ENCODE peak calls at places on chromosome 1, in eight cellular contexts. K is iPS-NIHi11; D is COR-L47; X is suprapubic skin; O is NCI-H510A; I is HTR-8/SVneo; Z is activated effector memory CD4-positive, alpha-beta T cell treated with anti-CD3 and anti-CD28 coated beads, Interleukin-2, amount 50 U/mL, for 16 hours; P is head of caudate nucleus. U is an unnamed sample.

GRCh38 chr1:11330411-11330810 is 57.4 kb downstream of the UBIAD1 start:
- DNase-seq in K (no peak), D (no peak), X (no peak), O (no peak), I (no peak), Z (no peak), P (no peak), U (no peak)

GRCh38 chr1:232037774-232038388 is 411.3 kb downstream of the DISC1 start:
- DNase-seq in K (no peak), D (no peak), X (no peak), O (peak), I (no peak), Z (no peak), P (no peak), U (no peak)

GRCh38 chr1:59845091-59845490 is 30.3 kb downstream of the HOOK1 start:
- DNase-seq in K (no peak), D (no peak), X (no peak), O (no peak), I (no peak), Z (no peak), P (no peak), U (no peak)

GRCh38 chr1:41456847-41457540 is 27.5 kb downstream of the EDN2 start:
- DNase-seq in K (no peak), D (no peak), X (no peak), O (no peak), I (no peak), Z (no peak), P (no peak), U (no peak)

GRCh38 chr1:205934788-205935187 is 8.5 kb downstream of the SLC26A9 start:
- DNase-seq in K (no peak), D (no peak), X (no peak), O (peak), I (no peak), Z (no peak), P (no peak), U (no peak)

GRCh38 chr1:6515771-6516170 is 24.3 kb upstream of the PLEKHG5 start:
- DNase-seq in K (no peak), D (no peak), X (no peak), O (no peak), I (peak), Z (no peak), P (no peak), U (no peak)

GRCh38 chr1:195591917-195592672 is 1016.1 kb downstream of the KCNT2 start:
- DNase-seq in K (no peak), D (no peak), X (no peak), O (no peak), I (peak), Z (no peak), P (no peak), U (peak)

GRCh38 chr1:94690033-94690712 is 130.0 kb upstream of the SLC44A3 start:
- DNase-seq in K (no peak), D (no peak), X (no peak), O (no peak), I (no peak), Z (no peak), P (no peak), U (peak)

GRCh38 chr1:36287595-36287994 is 18.6 kb upstream of the SH3D21 start:
- DNase-seq in K (no peak), D (no peak), X (no peak), O (no peak), I (no peak), Z (no peak), P (no peak), U (no peak)

GRCh38 chr1:88075813-88076212 is 608.3 kb upstream of the PKN2 start:
- DNase-seq in K (no peak), D (no peak), X (no peak), O (no peak), I (no peak), Z (no peak), P (no peak), U (no peak)

GRCh38 chr1:8821084-8821483 is 3.6 kb upstream of the RERE start:
- DNase-seq in K (no peak), D (no peak), X (no peak), O (no peak), I (no peak), Z (peak), P (no peak), U (no peak)

GRCh38 chr1:39919545-39919944 is 17.8 kb upstream of the MYCL start:
- DNase-seq in K (peak), D (peak), X (no peak), O (peak), I (peak), Z (peak), P (peak), U (no peak)

GRCh38 chr1:54338479-54338878 is 67.7 kb downstream of the SSBP3 start:
- DNase-seq in K (no peak), D (no peak), X (no peak), O (no peak), I (no peak), Z (no peak), P (no peak), U (no peak)

GRCh38 chr1:214423045-214423444 is 128.4 kb downstream of the PTPN14 start:
- DNase-seq in K (no peak), D (no peak), X (no peak), O (no peak), I (no peak), Z (no peak), P (no peak), U (no peak)

GRCh38 chr1:150876111-150876434 is 326 bp downstream of the ARNT start:
- DNase-seq in K (peak), D (no peak), X (peak), O (peak), I (peak), Z (no peak), P (no peak), U (no peak)

U was measured in BJ.